ENCODE peak calls at places on chromosomes 1 and 21, in seven cellular contexts. G, B, H, O, K, P and D are unnamed samples.

GRCh38 chr21:45525153-45525909 is 16.9 kb downstream of the SLC19A1 start:
- DNase-seq in G (no peak), B (peak), H (no peak), O (no peak), K (no peak), P (no peak), D (no peak)

GRCh38 chr1:28751315-28752056 is 14.7 kb downstream of the YTHDF2 start:
- DNase-seq in G (peak), B (no peak), H (peak), O (no peak), K (no peak), P (no peak), D (no peak)

GRCh38 chr1:197786280-197786679 is 11.0 kb upstream of the DENND1B start:
- DNase-seq in G (no peak), B (no peak), H (no peak), O (no peak), K (no peak), P (no peak), D (no peak)

GRCh38 chr1:27395441-27396195 is 3.2 kb downstream of the GPR3 start:
- DNase-seq in G (peak), B (peak), H (peak), O (no peak), K (peak), P (no peak), D (peak)

GRCh38 chr1:247281001-247281574 is 25.2 kb downstream of the VN1R5 start:
- DNase-seq in G (no peak), B (no peak), H (no peak), O (no peak), K (no peak), P (no peak), D (no peak)

GRCh38 chr1:56758135-56758534 is 61.1 kb downstream of the FYB2 start:
- DNase-seq in G (no peak), B (peak), H (no peak), O (no peak), K (no peak), P (no peak), D (no peak)

GRCh38 chr1:32337855-32338636 is 2.0 kb upstream of the MARCKSL1 start:
- DNase-seq in G (no peak), B (peak), H (no peak), O (no peak), K (peak), P (no peak), D (peak)

GRCh38 chr1:119946724-119947123 is 50.4 kb upstream of the ADAM30 start:
- DNase-seq in G (no peak), B (no peak), H (no peak), O (no peak), K (no peak), P (no peak), D (no peak)

GRCh38 chr1:46039571-46040052 is 92.8 kb downstream of the PIK3R3 start:
- DNase-seq in G (peak), B (no peak), H (peak), O (no peak), K (no peak), P (no peak), D (no peak)

GRCh38 chr1:111735858-111736544 is 3.2 kb downstream of the INKA2 start:
- DNase-seq in G (no peak), B (no peak), H (peak), O (no peak), K (no peak), P (no peak), D (peak)

GRCh38 chr1:7458946-7459345 is 312.1 kb upstream of the VAMP3 start:
- DNase-seq in G (no peak), B (no peak), H (no peak), O (no peak), K (no peak), P (no peak), D (no peak)

GRCh38 chr1:170010443-170010842 is 64.1 kb downstream of the KIFAP3 start:
- DNase-seq in G (peak), B (no peak), H (peak), O (peak), K (no peak), P (no peak), D (no peak)

GRCh38 chr1:222815367-222815765 is 527 bp downstream of the DISP1 start:
- DNase-seq in G (peak), B (no peak), H (no peak), O (peak), K (no peak), P (no peak), D (no peak)

GRCh38 chr21:42684109-42684916 is 30.9 kb downstream of the PDE9A start:
- DNase-seq in G (no peak), B (no peak), H (no peak), O (no peak), K (peak), P (no peak), D (no peak)

GRCh38 chr1:71080178-71080781 is 555 bp downstream of the ZRANB2 start:
- DNase-seq in G (no peak), B (no peak), H (peak), O (no peak), K (no peak), P (no peak), D (peak)

GRCh38 chr1:221667504-221667903 is 74.4 kb downstream of the DUSP10 start:
- DNase-seq in G (peak), B (no peak), H (peak), O (peak), K (no peak), P (no peak), D (no peak)

GRCh38 chr1:229284887-229285286 is 14.0 kb downstream of the RAB4A start:
- DNase-seq in G (no peak), B (no peak), H (no peak), O (no peak), K (no peak), P (no peak), D (no peak)

GRCh38 chr1:172041689-172042088 is 200.4 kb downstream of the DNM3 start:
- DNase-seq in G (peak), B (no peak), H (peak), O (peak), K (no peak), P (no peak), D (peak)

GRCh38 chr1:234875953-234876814 is 252.5 kb downstream of the TOMM20 start:
- DNase-seq in G (no peak), B (peak), H (peak), O (no peak), K (no peak), P (no peak), D (no peak)

GRCh38 chr1:218304281-218305039 is 19.4 kb downstream of the RRP15 start:
- DNase-seq in G (no peak), B (no peak), H (peak), O (no peak), K (no peak), P (no peak), D (peak)

GRCh38 chr21:41501919-41502318 is 6.0 kb downstream of the TMPRSS2 start:
- DNase-seq in G (no peak), B (no peak), H (peak), O (no peak), K (no peak), P (no peak), D (no peak)

GRCh38 chr21:31397515-31397926 is 53.5 kb upstream of the TIAM1 start:
- DNase-seq in G (no peak), B (no peak), H (no peak), O (no peak), K (no peak), P (no peak), D (no peak)

GRCh38 chr1:215146252-215146975 is 63.9 kb downstream of the KCNK2 start:
- DNase-seq in G (peak), B (peak), H (peak), O (no peak), K (no peak), P (no peak), D (peak)

GRCh38 chr1:184791199-184791935 is 36.7 kb upstream of the EDEM3 start:
- DNase-seq in G (peak), B (no peak), H (peak), O (peak), K (no peak), P (peak), D (no peak)

GRCh38 chr21:34593954-34594531 is 20.9 kb downstream of the RCAN1 start:
- DNase-seq in G (no peak), B (no peak), H (no peak), O (no peak), K (no peak), P (no peak), D (no peak)

GRCh38 chr1:229302740-229303139 is 31.8 kb downstream of the RAB4A start:
- DNase-seq in G (no peak), B (no peak), H (no peak), O (no peak), K (no peak), P (no peak), D (no peak)

GRCh38 chr21:37557261-37557950 is 190.8 kb downstream of the DYRK1A start:
- DNase-seq in G (no peak), B (no peak), H (no peak), O (no peak), K (no peak), P (no peak), D (no peak)

GRCh38 chr1:44405804-44406743 is 1.0 kb downstream of the RNF220 start:
- DNase-seq in G (no peak), B (no peak), H (peak), O (no peak), K (peak), P (no peak), D (no peak)

GRCh38 chr1:232635778-232636356 is 5.9 kb upstream of the SIPA1L2 start:
- DNase-seq in G (peak), B (no peak), H (peak), O (no peak), K (no peak), P (peak), D (no peak)

GRCh38 chr1:15833069-15833679 is 14.3 kb upstream of the SPEN start:
- DNase-seq in G (peak), B (peak), H (peak), O (no peak), K (peak), P (no peak), D (peak)

GRCh38 chr1:54407957-54408700 is 1.9 kb upstream of the SSBP3 start:
- DNase-seq in G (peak), B (no peak), H (peak), O (peak), K (no peak), P (peak), D (peak)

GRCh38 chr1:204267191-204267601 is 53.4 kb upstream of the GOLT1A start:
- DNase-seq in G (no peak), B (no peak), H (no peak), O (no peak), K (no peak), P (no peak), D (no peak)

GRCh38 chr1:11397151-11397902 is 81.6 kb upstream of the DISP3 start:
- DNase-seq in G (no peak), B (no peak), H (no peak), O (no peak), K (no peak), P (no peak), D (no peak)

GRCh38 chr1:107609808-107610207 is 355.2 kb downstream of the VAV3 start:
- DNase-seq in G (no peak), B (no peak), H (no peak), O (no peak), K (no peak), P (no peak), D (no peak)

GRCh38 chr1:84698151-84698651 is 7.9 kb upstream of the SSX2IP start:
- DNase-seq in G (peak), B (no peak), H (peak), O (peak), K (no peak), P (peak), D (no peak)

GRCh38 chr1:246699095-246699735 is 25.0 kb upstream of the SCCPDH start:
- DNase-seq in G (peak), B (peak), H (peak), O (peak), K (peak), P (peak), D (peak)

GRCh38 chr1:186536272-186536905 is 75.5 kb upstream of the PDC start:
- DNase-seq in G (peak), B (no peak), H (peak), O (no peak), K (no peak), P (no peak), D (no peak)

GRCh38 chr1:22527122-22527521 is 36.2 kb upstream of the EPHA8 start:
- DNase-seq in G (no peak), B (no peak), H (no peak), O (no peak), K (no peak), P (no peak), D (no peak)

GRCh38 chr1:233737341-233737740 is 123.4 kb downstream of the KCNK1 start:
- DNase-seq in G (no peak), B (no peak), H (no peak), O (no peak), K (no peak), P (no peak), D (no peak)